ENCODE peak calls at places on chromosomes 12 and 14, in eight cellular contexts. H, G, I, V, Q, F, B and L are unnamed samples.

GRCh38 chr14:100502622-100503220 is 84.5 kb downstream of the BEGAIN start:
- DNase-seq in H (no peak), G (no peak), I (no peak), V (no peak), Q (no peak), F (no peak), B (no peak), L (no peak)

GRCh38 chr14:85122690-85123089 is 407.3 kb upstream of the FLRT2 start:
- DNase-seq in H (peak; percentile 14), G (peak; percentile 37), I (no peak), V (no peak), Q (no peak), F (no peak), B (no peak), L (no peak)

GRCh38 chr14:81169711-81170103 is 51.1 kb downstream of the GTF2A1 start:
- DNase-seq in H (peak; percentile 31), G (no peak), I (peak; percentile 78), V (peak; percentile 55), Q (peak; percentile 88), F (peak; percentile 5), B (peak; percentile 74), L (no peak)

GRCh38 chr14:64698899-64699298 is 5.3 kb upstream of the PLEKHG3 start:
- DNase-seq in H (no peak), G (no peak), I (peak; percentile 44), V (no peak), Q (no peak), F (no peak), B (no peak), L (no peak)

GRCh38 chr12:110531741-110532333 is 29.7 kb downstream of the RAD9B start:
- DNase-seq in H (no peak), G (no peak), I (no peak), V (no peak), Q (no peak), F (no peak), B (no peak), L (no peak)

GRCh38 chr12:121288158-121288848 is 8.2 kb downstream of the CAMKK2 start:
- DNase-seq in H (no peak), G (no peak), I (no peak), V (no peak), Q (no peak), F (no peak), B (no peak), L (no peak)

GRCh38 chr12:120496353-120497340 is 734 bp downstream of the DYNLL1 start:
- DNase-seq in H (peak; percentile 51), G (peak; percentile 43), I (peak; percentile 78), V (peak; percentile 59), Q (peak; percentile 89), F (peak; percentile 52), B (peak; percentile 74), L (no peak)

GRCh38 chr12:53578783-53579182 is 47.4 kb downstream of the ATF7 start:
- DNase-seq in H (no peak), G (no peak), I (no peak), V (no peak), Q (no peak), F (no peak), B (no peak), L (no peak)

GRCh38 chr12:2301531-2302461 is 249.0 kb downstream of the CACNA1C start:
- DNase-seq in H (no peak), G (no peak), I (no peak), V (no peak), Q (no peak), F (no peak), B (peak; percentile 71), L (no peak)

GRCh38 chr14:21352587-21352986 is 31.2 kb downstream of the SUPT16H start:
- DNase-seq in H (no peak), G (no peak), I (peak; percentile 56), V (no peak), Q (no peak), F (no peak), B (peak; percentile 4), L (no peak)

GRCh38 chr12:104357431-104357952 is 54.0 kb downstream of the EID3 start:
- DNase-seq in H (no peak), G (no peak), I (no peak), V (no peak), Q (no peak), F (no peak), B (no peak), L (no peak)

GRCh38 chr12:91772411-91772810 is 373.2 kb downstream of the BTG1 start:
- DNase-seq in H (no peak), G (no peak), I (no peak), V (no peak), Q (no peak), F (no peak), B (no peak), L (no peak)

GRCh38 chr12:124480469-124481256 is 86.7 kb downstream of the NCOR2 start:
- DNase-seq in H (no peak), G (peak; percentile 83), I (no peak), V (no peak), Q (peak; percentile 83), F (peak; percentile 23), B (no peak), L (no peak)

GRCh38 chr12:68775121-68775520 is 29.1 kb downstream of the SLC35E3 start:
- DNase-seq in H (no peak), G (no peak), I (no peak), V (no peak), Q (no peak), F (no peak), B (no peak), L (no peak)

GRCh38 chr14:65352964-65353530 is 59.5 kb upstream of the FUT8 start:
- DNase-seq in H (no peak), G (peak; percentile 4), I (no peak), V (no peak), Q (no peak), F (no peak), B (no peak), L (no peak)

GRCh38 chr12:75623631-75624118 is 112.3 kb upstream of the KRR1 start:
- DNase-seq in H (no peak), G (peak; percentile 35), I (no peak), V (no peak), Q (no peak), F (no peak), B (no peak), L (no peak)

GRCh38 chr14:50822501-50823042 is 8.4 kb downstream of the NIN start:
- DNase-seq in H (no peak), G (no peak), I (no peak), V (no peak), Q (peak; percentile 81), F (no peak), B (no peak), L (no peak)

GRCh38 chr12:116771651-116772050 is 33.5 kb downstream of the RNFT2 start:
- DNase-seq in H (no peak), G (no peak), I (no peak), V (no peak), Q (no peak), F (no peak), B (no peak), L (no peak)

GRCh38 chr14:103518416-103519042 is 4.1 kb downstream of the CKB start:
- DNase-seq in H (peak; percentile 54), G (peak; percentile 82), I (no peak), V (peak; percentile 69), Q (peak; percentile 91), F (peak; percentile 49), B (peak; percentile 68), L (no peak)

GRCh38 chr14:103517626-103518415 is 4.8 kb downstream of the CKB start:
- DNase-seq in H (no peak), G (no peak), I (no peak), V (no peak), Q (peak; percentile 73), F (no peak), B (no peak), L (no peak)

GRCh38 chr14:103520269-103520656 is 2.4 kb downstream of the CKB start:
- DNase-seq in H (no peak), G (no peak), I (no peak), V (no peak), Q (peak; percentile 77), F (no peak), B (no peak), L (no peak)

GRCh38 chr14:103519837-103520212 is 2.8 kb downstream of the CKB start:
- DNase-seq in H (no peak), G (no peak), I (no peak), V (no peak), Q (peak; percentile 75), F (no peak), B (no peak), L (no peak)

GRCh38 chr14:103519043-103519836 is 3.4 kb downstream of the CKB start:
- DNase-seq in H (no peak), G (no peak), I (no peak), V (no peak), Q (peak; percentile 69), F (no peak), B (no peak), L (no peak)
- H3K4me3 ChIP-seq in H (no peak overlapping the region), G (no peak overlapping the region), I (no peak overlapping the region), V (no peak overlapping the region), Q (no peak overlapping the region), F (no peak overlapping the region), B (no peak overlapping the region), L (no peak overlapping the region)

DNA sequence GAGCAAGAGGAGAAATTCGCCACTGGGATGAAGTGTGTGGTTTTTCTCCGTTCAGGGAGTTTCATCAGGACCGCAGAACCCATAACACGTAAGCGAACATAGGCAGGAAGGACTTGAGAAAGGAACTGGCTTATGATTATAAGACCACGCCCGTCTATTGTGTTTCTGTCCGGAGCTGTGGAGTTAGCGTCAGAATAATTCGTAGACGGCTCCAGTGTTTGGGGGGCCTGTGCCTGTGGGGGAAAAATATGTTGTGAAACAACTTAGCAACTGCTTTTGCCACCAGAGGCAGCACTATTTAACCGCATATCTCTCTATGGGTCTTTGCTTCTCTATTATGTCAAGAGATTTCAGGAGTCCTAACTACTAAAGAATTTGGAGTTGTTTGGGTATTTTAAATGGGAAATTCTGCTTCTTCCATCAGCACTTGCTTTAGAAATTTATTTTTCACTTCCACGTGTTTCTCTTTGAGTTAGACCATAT is 506 bp upstream of the CLEC14A start:
- DNase-seq in H (no peak), G (peak; percentile 81), I (no peak), V (peak; percentile 21), Q (no peak), F (no peak), B (no peak), L (no peak)
- H3K4me3 ChIP-seq in H (no peak overlapping the region), G (peak overlapping the region; percentile 67), I (no peak overlapping the region), V (peak overlapping the region; percentile 55), Q (peak overlapping the region; percentile 51), F (no peak overlapping the region), B (peak overlapping the region; percentile 80), L (peak overlapping the region; percentile 50)

DNA sequence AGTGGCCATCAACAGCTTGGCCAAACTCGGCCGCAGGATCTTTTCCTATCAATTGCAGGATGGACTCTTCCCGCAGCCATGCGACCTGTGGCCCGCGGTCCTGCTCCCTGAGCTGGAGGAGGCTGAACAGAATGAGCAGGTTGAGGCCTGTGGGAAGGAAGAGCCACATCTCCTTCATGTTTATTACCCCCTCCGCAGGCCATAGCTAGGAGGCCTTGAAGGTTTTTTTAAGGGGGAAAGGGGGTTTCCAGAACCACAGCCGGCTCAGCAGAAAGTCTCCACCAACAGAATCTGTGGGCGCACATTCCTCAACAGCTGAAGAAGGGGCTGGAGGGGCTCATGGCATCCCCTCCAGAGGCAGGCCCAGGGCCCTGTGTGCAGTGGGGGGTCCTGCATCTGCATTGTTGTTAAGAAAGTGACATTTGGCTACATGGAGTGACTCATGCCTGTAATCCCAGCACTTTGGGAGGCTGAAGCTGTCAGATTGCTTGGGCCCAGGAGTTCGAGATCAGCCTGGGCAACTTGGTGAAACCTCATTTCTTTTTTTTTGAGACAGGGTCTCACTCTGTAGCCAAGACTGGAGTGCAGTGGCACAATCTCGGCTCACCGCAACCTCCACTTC is 25.2 kb upstream of the PPP1R13B start:
- DNase-seq in H (no peak), G (no peak), I (no peak), V (no peak), Q (no peak), F (no peak), B (no peak), L (no peak)
- H3K4me3 ChIP-seq in H (peak overlapping the region; percentile 26), G (no peak overlapping the region), I (peak overlapping the region; percentile 31), V (peak overlapping the region; percentile 42), Q (peak overlapping the region; percentile 55), F (peak overlapping the region; percentile 72), B (peak overlapping the region; percentile 42), L (peak overlapping the region; percentile 33)

GRCh38 chr12:94705656-94706055 is 55.3 kb upstream of the TMCC3 start:
- DNase-seq in H (no peak), G (no peak), I (no peak), V (no peak), Q (no peak), F (no peak), B (no peak), L (no peak)
- H3K4me3 ChIP-seq in H (no peak overlapping the region), G (no peak overlapping the region), I (no peak overlapping the region), V (no peak overlapping the region), Q (no peak overlapping the region), F (no peak overlapping the region), B (no peak overlapping the region), L (no peak overlapping the region)